ENCODE peak calls at places on chromosome 12, in five cellular contexts. Q is lower leg skin, M is renal cortical epithelial cell, C is lower lobe of right lung, A is HEK293T. N is an unnamed sample.

GRCh38 chr12:132043216-132043615 is 93.5 kb downstream of the EP400 start:
- DNase-seq in Q (no peak), M (no peak), C (no peak), A (no peak), N (no peak)

GRCh38 chr12:11863478-11863906 is 207.2 kb upstream of the BCL2L14 start:
- DNase-seq in Q (no peak), M (no peak), C (no peak), A (no peak), N (peak)

GRCh38 chr12:62865090-62865489 is 69.9 kb downstream of the PPM1H start:
- DNase-seq in Q (no peak), M (no peak), C (no peak), A (no peak), N (no peak)

GRCh38 chr12:3071107-3071506 is 6.1 kb upstream of the TSPAN9 start:
- DNase-seq in Q (no peak), M (peak), C (no peak), A (no peak), N (no peak)

GRCh38 chr12:56256326-56256960 is 1.7 kb downstream of the ANKRD52 start:
- DNase-seq in Q (no peak), M (peak), C (no peak), A (no peak), N (no peak)

GRCh38 chr12:51388066-51388799 is 3.0 kb downstream of the GALNT6 start:
- DNase-seq in Q (peak), M (no peak), C (no peak), A (no peak), N (no peak)

GRCh38 chr12:6958609-6959375 is 7.6 kb downstream of the PTPN6 start:
- DNase-seq in Q (no peak), M (no peak), C (peak), A (no peak), N (no peak)

GRCh38 chr12:98894412-98895085 is 249.5 kb downstream of the APAF1 start:
- DNase-seq in Q (no peak), M (no peak), C (no peak), A (peak), N (no peak)

GRCh38 chr12:76259660-76260389 is 88.4 kb downstream of the BBS10 start:
- DNase-seq in Q (peak), M (peak), C (no peak), A (no peak), N (no peak)

GRCh38 chr12:79547044-79547734 is 143.6 kb downstream of the PAWR start:
- DNase-seq in Q (peak), M (peak), C (no peak), A (no peak), N (no peak)

GRCh38 chr12:130739571-130739970 is 23.5 kb upstream of the RIMBP2 start:
- DNase-seq in Q (no peak), M (no peak), C (no peak), A (no peak), N (no peak)

GRCh38 chr12:85680881-85681280 is 155.3 kb downstream of the RASSF9 start:
- DNase-seq in Q (no peak), M (no peak), C (no peak), A (no peak), N (no peak)

GRCh38 chr12:25436206-25436912 is 116.7 kb downstream of the LMNTD1 start:
- DNase-seq in Q (peak), M (peak), C (no peak), A (peak), N (peak)

GRCh38 chr12:121581681-121582439 is 1.0 kb upstream of the KDM2B start:
- DNase-seq in Q (no peak), M (peak), C (no peak), A (no peak), N (no peak)

GRCh38 chr12:58640314-58640713 is 280.0 kb downstream of the LRIG3 start:
- DNase-seq in Q (no peak), M (no peak), C (no peak), A (no peak), N (no peak)

GRCh38 chr12:15590180-15590826 is 198.9 kb downstream of the EPS8 start:
- DNase-seq in Q (peak), M (peak), C (no peak), A (peak), N (no peak)

GRCh38 chr12:12661086-12661485 is 34.9 kb downstream of the GPR19 start:
- DNase-seq in Q (no peak), M (peak), C (no peak), A (no peak), N (no peak)

GRCh38 chr12:88570103-88570502 is 10.2 kb downstream of the KITLG start:
- DNase-seq in Q (no peak), M (peak), C (no peak), A (no peak), N (no peak)

GRCh38 chr12:108565976-108566375 is 3.6 kb downstream of the ISCU start:
- DNase-seq in Q (peak), M (peak), C (peak), A (no peak), N (no peak)

GRCh38 chr12:111304642-111305071 is 64.2 kb downstream of the PHETA1 start:
- DNase-seq in Q (no peak), M (no peak), C (no peak), A (peak), N (no peak)

GRCh38 chr12:3755898-3756297 is 3.0 kb upstream of the CRACR2A start:
- DNase-seq in Q (no peak), M (no peak), C (no peak), A (no peak), N (no peak)

GRCh38 chr12:89949457-89950195 is 241.0 kb upstream of the ATP2B1 start:
- DNase-seq in Q (no peak), M (peak), C (no peak), A (peak), N (no peak)

GRCh38 chr12:94649349-94650142 is 811 bp downstream of the TMCC3 start:
- DNase-seq in Q (peak), M (no peak), C (peak), A (peak), N (no peak)

GRCh38 chr12:104305349-104305748 is 1.8 kb downstream of the EID3 start:
- DNase-seq in Q (no peak), M (no peak), C (no peak), A (no peak), N (no peak)

GRCh38 chr12:57893460-57894353 is 47.2 kb upstream of the CTDSP2 start:
- DNase-seq in Q (peak), M (peak), C (peak), A (peak), N (peak)

GRCh38 chr12:54561164-54561563 is 11.8 kb downstream of the PDE1B start:
- DNase-seq in Q (peak), M (no peak), C (peak), A (no peak), N (no peak)

GRCh38 chr12:5586201-5586600 is 154.3 kb downstream of the NTF3 start:
- DNase-seq in Q (no peak), M (peak), C (no peak), A (no peak), N (no peak)

GRCh38 chr12:38875571-38876228 is 29.7 kb downstream of the CPNE8 start:
- DNase-seq in Q (no peak), M (no peak), C (no peak), A (no peak), N (no peak)

GRCh38 chr12:49543914-49544815 is 5.3 kb downstream of the KCNH3 start:
- DNase-seq in Q (no peak), M (no peak), C (peak), A (no peak), N (no peak)

GRCh38 chr12:9669019-9669326 is 540 bp upstream of the CLEC2D start:
- DNase-seq in Q (no peak), M (no peak), C (no peak), A (no peak), N (no peak)

GRCh38 chr12:30926243-30927209 is at the start of gene TSPAN11:
- DNase-seq in Q (no peak), M (no peak), C (no peak), A (peak), N (no peak)